ENCODE peak calls at places on chromosomes 11 and 22, in eight cellular contexts. One of them, this sample, is unnamed.

GRCh38 chr11:32333335-32333991 is 101.9 kb downstream of the WT1 start:
- DNase-seq in CD4-positive, alpha-beta T cell: peak
- DNase-seq in heart left ventricle: peak
- DNase-seq in cardiac muscle cell: peak
- DNase-seq in mammary epithelial cell: peak
- DNase-seq in PC-9: no peak
- DNase-seq in left ventricle myocardium inferior: peak
- DNase-seq in H1: peak
- DNase-seq in this sample: peak

GRCh38 chr11:96014234-96014633 is 90.3 kb upstream of the MTMR2 start:
- DNase-seq in CD4-positive, alpha-beta T cell: peak
- DNase-seq in heart left ventricle: no peak
- DNase-seq in cardiac muscle cell: no peak
- DNase-seq in mammary epithelial cell: peak
- DNase-seq in PC-9: peak
- DNase-seq in left ventricle myocardium inferior: no peak
- DNase-seq in H1: no peak
- DNase-seq in this sample: no peak

GRCh38 chr11:77502501-77502900 is 28.6 kb upstream of the PAK1 start:
- DNase-seq in CD4-positive, alpha-beta T cell: no peak
- DNase-seq in heart left ventricle: no peak
- DNase-seq in cardiac muscle cell: no peak
- DNase-seq in mammary epithelial cell: no peak
- DNase-seq in PC-9: no peak
- DNase-seq in left ventricle myocardium inferior: no peak
- DNase-seq in H1: no peak
- DNase-seq in this sample: no peak

GRCh38 chr11:46295996-46296519 is 18.6 kb downstream of the CREB3L1 start:
- DNase-seq in CD4-positive, alpha-beta T cell: no peak
- DNase-seq in heart left ventricle: no peak
- DNase-seq in cardiac muscle cell: no peak
- DNase-seq in mammary epithelial cell: no peak
- DNase-seq in PC-9: no peak
- DNase-seq in left ventricle myocardium inferior: no peak
- DNase-seq in H1: peak
- DNase-seq in this sample: no peak

GRCh38 chr22:33882991-33883390 is 37.3 kb downstream of the LARGE1 start:
- DNase-seq in CD4-positive, alpha-beta T cell: no peak
- DNase-seq in heart left ventricle: no peak
- DNase-seq in cardiac muscle cell: no peak
- DNase-seq in mammary epithelial cell: no peak
- DNase-seq in PC-9: no peak
- DNase-seq in left ventricle myocardium inferior: no peak
- DNase-seq in H1: no peak
- DNase-seq in this sample: no peak

GRCh38 chr22:41951898-41952474 is at the start of gene SMIM45:
- DNase-seq in CD4-positive, alpha-beta T cell: no peak
- DNase-seq in heart left ventricle: no peak
- DNase-seq in cardiac muscle cell: peak
- DNase-seq in mammary epithelial cell: no peak
- DNase-seq in PC-9: no peak
- DNase-seq in left ventricle myocardium inferior: no peak
- DNase-seq in H1: peak
- DNase-seq in this sample: no peak

GRCh38 chr11:64746486-64746885 is 2.5 kb upstream of the RASGRP2 start:
- DNase-seq in CD4-positive, alpha-beta T cell: no peak
- DNase-seq in heart left ventricle: no peak
- DNase-seq in cardiac muscle cell: no peak
- DNase-seq in mammary epithelial cell: no peak
- DNase-seq in PC-9: no peak
- DNase-seq in left ventricle myocardium inferior: no peak
- DNase-seq in H1: no peak
- DNase-seq in this sample: no peak

GRCh38 chr11:82547163-82547560 is 186.5 kb downstream of the FAM181B start:
- DNase-seq in CD4-positive, alpha-beta T cell: no peak
- DNase-seq in heart left ventricle: no peak
- DNase-seq in cardiac muscle cell: no peak
- DNase-seq in mammary epithelial cell: no peak
- DNase-seq in PC-9: no peak
- DNase-seq in left ventricle myocardium inferior: no peak
- DNase-seq in H1: no peak
- DNase-seq in this sample: no peak

GRCh38 chr11:117256573-117256972 is 24.1 kb downstream of the RNF214 start:
- DNase-seq in CD4-positive, alpha-beta T cell: no peak
- DNase-seq in heart left ventricle: no peak
- DNase-seq in cardiac muscle cell: no peak
- DNase-seq in mammary epithelial cell: peak
- DNase-seq in PC-9: no peak
- DNase-seq in left ventricle myocardium inferior: no peak
- DNase-seq in H1: no peak
- DNase-seq in this sample: no peak

GRCh38 chr11:125372088-125372487 is 124.0 kb downstream of the FEZ1 start:
- DNase-seq in CD4-positive, alpha-beta T cell: no peak
- DNase-seq in heart left ventricle: peak
- DNase-seq in cardiac muscle cell: no peak
- DNase-seq in mammary epithelial cell: no peak
- DNase-seq in PC-9: no peak
- DNase-seq in left ventricle myocardium inferior: no peak
- DNase-seq in H1: peak
- DNase-seq in this sample: no peak

GRCh38 chr11:115911656-115912055 is 407.4 kb upstream of the CADM1 start:
- DNase-seq in CD4-positive, alpha-beta T cell: no peak
- DNase-seq in heart left ventricle: no peak
- DNase-seq in cardiac muscle cell: no peak
- DNase-seq in mammary epithelial cell: no peak
- DNase-seq in PC-9: no peak
- DNase-seq in left ventricle myocardium inferior: no peak
- DNase-seq in H1: no peak
- DNase-seq in this sample: no peak

GRCh38 chr11:8719260-8720190 is 36.9 kb downstream of the RPL27A start:
- DNase-seq in CD4-positive, alpha-beta T cell: no peak
- DNase-seq in heart left ventricle: peak
- DNase-seq in cardiac muscle cell: no peak
- DNase-seq in mammary epithelial cell: peak
- DNase-seq in PC-9: peak
- DNase-seq in left ventricle myocardium inferior: peak
- DNase-seq in H1: no peak
- DNase-seq in this sample: no peak

GRCh38 chr11:96827164-96827563 is 437.4 kb downstream of the JRKL start:
- DNase-seq in CD4-positive, alpha-beta T cell: no peak
- DNase-seq in heart left ventricle: no peak
- DNase-seq in cardiac muscle cell: peak
- DNase-seq in mammary epithelial cell: no peak
- DNase-seq in PC-9: no peak
- DNase-seq in left ventricle myocardium inferior: no peak
- DNase-seq in H1: no peak
- DNase-seq in this sample: no peak

GRCh38 chr11:95084509-95084908 is 5.1 kb upstream of the ENDOD1 start:
- DNase-seq in CD4-positive, alpha-beta T cell: no peak
- DNase-seq in heart left ventricle: no peak
- DNase-seq in cardiac muscle cell: no peak
- DNase-seq in mammary epithelial cell: peak
- DNase-seq in PC-9: peak
- DNase-seq in left ventricle myocardium inferior: no peak
- DNase-seq in H1: no peak
- DNase-seq in this sample: no peak

GRCh38 chr22:37906364-37907008 is 389 bp downstream of the MICALL1 start:
- DNase-seq in CD4-positive, alpha-beta T cell: peak
- DNase-seq in heart left ventricle: no peak
- DNase-seq in cardiac muscle cell: peak
- DNase-seq in mammary epithelial cell: no peak
- DNase-seq in PC-9: no peak
- DNase-seq in left ventricle myocardium inferior: peak
- DNase-seq in H1: peak
- DNase-seq in this sample: no peak

GRCh38 chr11:133903056-133903455 is 53.7 kb downstream of the IGSF9B start:
- DNase-seq in CD4-positive, alpha-beta T cell: no peak
- DNase-seq in heart left ventricle: no peak
- DNase-seq in cardiac muscle cell: no peak
- DNase-seq in mammary epithelial cell: no peak
- DNase-seq in PC-9: no peak
- DNase-seq in left ventricle myocardium inferior: no peak
- DNase-seq in H1: no peak
- DNase-seq in this sample: peak

GRCh38 chr11:47860526-47860925 is 12.4 kb upstream of the NUP160 start:
- DNase-seq in CD4-positive, alpha-beta T cell: no peak
- DNase-seq in heart left ventricle: no peak
- DNase-seq in cardiac muscle cell: no peak
- DNase-seq in mammary epithelial cell: no peak
- DNase-seq in PC-9: peak
- DNase-seq in left ventricle myocardium inferior: no peak
- DNase-seq in H1: no peak
- DNase-seq in this sample: no peak

GRCh38 chr22:20785415-20785814 is 11.5 kb downstream of the SERPIND1 start:
- DNase-seq in CD4-positive, alpha-beta T cell: no peak
- DNase-seq in heart left ventricle: no peak
- DNase-seq in cardiac muscle cell: no peak
- DNase-seq in mammary epithelial cell: no peak
- DNase-seq in PC-9: no peak
- DNase-seq in left ventricle myocardium inferior: no peak
- DNase-seq in H1: no peak
- DNase-seq in this sample: no peak

GRCh38 chr11:87007938-87008337 is 29.8 kb upstream of the TMEM135 start:
- DNase-seq in CD4-positive, alpha-beta T cell: no peak
- DNase-seq in heart left ventricle: no peak
- DNase-seq in cardiac muscle cell: no peak
- DNase-seq in mammary epithelial cell: no peak
- DNase-seq in PC-9: no peak
- DNase-seq in left ventricle myocardium inferior: no peak
- DNase-seq in H1: no peak
- DNase-seq in this sample: no peak

GRCh38 chr22:26610072-26610958 is 7.5 kb downstream of the CRYBB1 start:
- DNase-seq in CD4-positive, alpha-beta T cell: no peak
- DNase-seq in heart left ventricle: no peak
- DNase-seq in cardiac muscle cell: no peak
- DNase-seq in mammary epithelial cell: peak
- DNase-seq in PC-9: no peak
- DNase-seq in left ventricle myocardium inferior: peak
- DNase-seq in H1: no peak
- DNase-seq in this sample: no peak

DNA sequence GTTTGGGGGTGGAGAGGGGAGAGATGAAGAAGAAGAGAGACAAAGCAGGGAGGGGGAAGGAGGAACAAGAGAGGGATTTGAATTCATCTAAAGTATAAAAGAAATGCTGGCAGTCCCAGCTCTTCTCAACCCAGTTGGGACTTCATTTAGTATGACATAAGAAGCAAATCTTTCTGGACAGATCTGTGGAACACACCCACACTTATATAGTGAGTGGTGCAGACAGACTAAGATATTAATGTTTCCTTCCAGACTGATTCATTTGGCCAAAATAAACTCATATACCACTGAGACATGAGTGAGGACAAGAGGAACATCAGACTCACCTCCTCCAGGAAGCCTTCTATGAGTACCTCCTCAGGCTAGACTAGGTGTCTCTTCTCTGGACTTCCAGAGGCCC is 514.0 kb downstream of the SOX6 start:
- DNase-seq in CD4-positive, alpha-beta T cell: no peak
- DNase-seq in heart left ventricle: no peak
- DNase-seq in cardiac muscle cell: no peak
- DNase-seq in mammary epithelial cell: no peak
- DNase-seq in PC-9: no peak
- DNase-seq in left ventricle myocardium inferior: no peak
- DNase-seq in H1: no peak
- DNase-seq in this sample: no peak
- H3K27ac ChIP-seq in CD4-positive, alpha-beta T cell: no peak
- H3K27ac ChIP-seq in heart left ventricle: no peak
- H3K27ac ChIP-seq in cardiac muscle cell: no peak
- H3K27ac ChIP-seq in mammary epithelial cell: no peak
- H3K27ac ChIP-seq in PC-9: no peak
- H3K27ac ChIP-seq in left ventricle myocardium inferior: peak
- H3K27ac ChIP-seq in H1: no peak
- H3K27ac ChIP-seq in this sample: no peak

GRCh38 chr22:29524440-29525191 is 28.9 kb downstream of the THOC5 start:
- DNase-seq in CD4-positive, alpha-beta T cell: peak
- DNase-seq in heart left ventricle: no peak
- DNase-seq in cardiac muscle cell: peak
- DNase-seq in mammary epithelial cell: peak
- DNase-seq in PC-9: no peak
- DNase-seq in left ventricle myocardium inferior: peak
- DNase-seq in H1: peak
- DNase-seq in this sample: no peak
- TF ChIP-seq CTCF in CD4-positive, alpha-beta T cell: no peak
- TF ChIP-seq CTCF in heart left ventricle: peak
- TF ChIP-seq CTCF in cardiac muscle cell: peak
- TF ChIP-seq CTCF in mammary epithelial cell: peak
- TF ChIP-seq CTCF in PC-9: peak
- TF ChIP-seq CTCF in left ventricle myocardium inferior: peak
- TF ChIP-seq CTCF in H1: peak
- TF ChIP-seq CTCF in this sample: peak

DNA sequence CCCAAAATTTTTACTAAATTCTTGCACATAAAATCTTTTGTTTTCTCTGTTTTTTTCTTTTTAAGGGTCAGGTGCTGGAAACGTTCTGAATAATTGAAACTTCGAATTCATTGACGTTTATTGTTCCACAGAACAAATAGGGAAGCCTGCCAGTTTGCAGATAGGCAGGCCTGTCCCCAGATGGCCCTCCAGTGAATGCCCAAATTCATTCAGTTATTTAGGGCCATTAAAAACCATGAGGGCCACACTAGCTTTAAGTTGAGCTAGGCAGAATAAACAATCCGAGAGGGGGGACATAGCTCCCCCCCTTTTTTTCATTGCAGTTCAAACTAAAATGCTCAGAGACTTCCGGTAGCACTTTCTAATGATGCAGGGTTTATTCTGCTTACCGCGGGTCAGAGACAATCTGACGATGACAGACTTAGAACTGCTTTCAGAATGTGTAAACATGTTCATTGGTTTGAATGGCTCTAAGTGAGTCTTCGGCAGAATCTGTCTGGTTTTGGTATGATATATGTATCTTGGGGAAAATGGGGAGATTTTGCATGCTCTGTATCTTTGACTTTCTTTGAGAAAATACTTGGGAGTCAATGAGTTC is 72.0 kb downstream of the ZBTB16 start:
- DNase-seq in CD4-positive, alpha-beta T cell: no peak
- DNase-seq in heart left ventricle: no peak
- DNase-seq in cardiac muscle cell: no peak
- DNase-seq in mammary epithelial cell: no peak
- DNase-seq in PC-9: no peak
- DNase-seq in left ventricle myocardium inferior: no peak
- DNase-seq in H1: no peak
- DNase-seq in this sample: no peak
- H3K27ac ChIP-seq in CD4-positive, alpha-beta T cell: no peak
- H3K27ac ChIP-seq in heart left ventricle: peak
- H3K27ac ChIP-seq in cardiac muscle cell: no peak
- H3K27ac ChIP-seq in mammary epithelial cell: no peak
- H3K27ac ChIP-seq in PC-9: no peak
- H3K27ac ChIP-seq in left ventricle myocardium inferior: peak
- H3K27ac ChIP-seq in H1: no peak
- H3K27ac ChIP-seq in this sample: peak

DNA sequence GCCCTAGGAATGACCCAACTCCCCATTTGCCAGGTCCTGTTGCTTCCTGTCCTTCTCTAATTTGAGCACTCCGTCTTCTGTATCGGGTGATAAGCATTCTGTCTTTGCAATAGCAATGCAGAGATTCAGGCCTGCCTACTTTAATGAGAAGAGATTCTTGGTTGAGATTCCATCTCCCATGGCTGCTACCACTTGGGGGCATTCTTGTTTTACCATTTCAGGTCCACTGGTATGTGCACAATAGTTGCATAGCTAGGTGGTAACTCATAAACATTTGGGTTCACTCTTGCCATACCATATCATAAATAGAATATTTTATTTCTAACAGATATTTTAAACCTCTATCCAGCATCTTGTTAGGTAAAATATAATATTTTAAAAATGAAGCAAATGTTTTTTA is 34.4 kb upstream of the CALCB start:
- DNase-seq in CD4-positive, alpha-beta T cell: no peak
- DNase-seq in heart left ventricle: no peak
- DNase-seq in cardiac muscle cell: peak
- DNase-seq in mammary epithelial cell: peak
- DNase-seq in PC-9: no peak
- DNase-seq in left ventricle myocardium inferior: no peak
- DNase-seq in H1: no peak
- DNase-seq in this sample: no peak
- TF ChIP-seq CTCF in CD4-positive, alpha-beta T cell: no peak
- TF ChIP-seq CTCF in heart left ventricle: no peak
- TF ChIP-seq CTCF in cardiac muscle cell: no peak
- TF ChIP-seq CTCF in mammary epithelial cell: peak
- TF ChIP-seq CTCF in PC-9: peak
- TF ChIP-seq CTCF in left ventricle myocardium inferior: no peak
- TF ChIP-seq CTCF in H1: no peak
- TF ChIP-seq CTCF in this sample: no peak

This sample was measured in lower lobe of right lung.